ENCODE peak calls at places on chromosomes 11 and 22, in six cellular contexts. S is IMR-90, D is mesenchymal stem cell, T is neuronal stem cell, V is H1, M is trophoblast cell. O is an unnamed sample.
A peak's percentile ranks its signal among the peaks of the same experiment; 100 is the strongest.

GRCh38 chr22:44889233-44889878 is 120.4 kb downstream of the PHF21B start:
- DNase-seq in S (no peak), D (no peak), T (no peak), V (no peak), M (no peak), O (no peak)

GRCh38 chr22:49583341-49583740 is 244.3 kb downstream of the BRD1 start:
- DNase-seq in S (no peak), D (no peak), T (no peak), V (peak; percentile 35), M (no peak), O (no peak)

GRCh38 chr11:18706330-18707243 is 8.0 kb downstream of the TMEM86A start:
- DNase-seq in S (no peak), D (no peak), T (no peak), V (no peak), M (no peak), O (no peak)

GRCh38 chr11:92885600-92885999 is 83.9 kb upstream of the MTNR1B start:
- DNase-seq in S (no peak), D (no peak), T (no peak), V (no peak), M (no peak), O (no peak)

GRCh38 chr11:30585892-30586250 is 282 bp downstream of the MPPED2 start:
- DNase-seq in S (no peak), D (no peak), T (no peak), V (no peak), M (no peak), O (peak; percentile 51)

GRCh38 chr22:24683671-24684070 is 80.7 kb downstream of the GGT1 start:
- DNase-seq in S (peak; percentile 90), D (peak; percentile 79), T (no peak), V (no peak), M (no peak), O (no peak)

GRCh38 chr22:39289445-39290247 is 29.8 kb downstream of the RPL3 start:
- DNase-seq in S (no peak), D (no peak), T (no peak), V (no peak), M (no peak), O (peak; percentile 32)

GRCh38 chr22:41094036-41094435 is 1.6 kb downstream of the EP300 start:
- DNase-seq in S (peak; percentile 40), D (peak; percentile 47), T (no peak), V (no peak), M (no peak), O (no peak)

GRCh38 chr22:48578138-48579034 is 1249.3 kb downstream of the BRD1 start:
- DNase-seq in S (no peak), D (no peak), T (no peak), V (no peak), M (no peak), O (no peak)

GRCh38 chr11:3109921-3110706 is 52.9 kb upstream of the CARS1 start:
- DNase-seq in S (no peak), D (peak; percentile 26), T (no peak), V (peak; percentile 86), M (peak; percentile 38), O (peak; percentile 83)

GRCh38 chr11:13120691-13121090 is 111.6 kb downstream of the RASSF10 start:
- DNase-seq in S (peak; percentile 86), D (peak; percentile 51), T (no peak), V (no peak), M (no peak), O (no peak)

GRCh38 chr11:66289548-66290331 is 797 bp upstream of the YIF1A start:
- DNase-seq in S (no peak), D (no peak), T (peak; percentile 85), V (peak; percentile 93), M (no peak), O (peak; percentile 93)

GRCh38 chr11:59261150-59261549 is 48.4 kb upstream of the MPEG1 start:
- DNase-seq in S (no peak), D (no peak), T (no peak), V (no peak), M (peak; percentile 75), O (no peak)

GRCh38 chr22:21952586-21953571 is at the start of gene PPM1F:
- DNase-seq in S (peak; percentile 55), D (peak; percentile 67), T (peak; percentile 86), V (peak; percentile 97), M (peak; percentile 73), O (peak; percentile 86)

GRCh38 chr11:119790476-119790875 is 61.5 kb upstream of the NECTIN1 start:
- DNase-seq in S (no peak), D (no peak), T (no peak), V (no peak), M (no peak), O (no peak)

GRCh38 chr22:21564411-21564810 is 3.1 kb upstream of the UBE2L3 start:
- DNase-seq in S (no peak), D (no peak), T (no peak), V (no peak), M (no peak), O (no peak)

GRCh38 chr22:45263790-45264269 is 20.9 kb upstream of the UPK3A start:
- DNase-seq in S (peak; percentile 84), D (peak; percentile 91), T (no peak), V (peak; percentile 76), M (peak; percentile 83), O (peak; percentile 84)

GRCh38 chr11:120489799-120490198 is 21.7 kb upstream of the GRIK4 start:
- DNase-seq in S (no peak), D (no peak), T (no peak), V (no peak), M (no peak), O (no peak)

GRCh38 chr11:124301482-124301881 is 12.3 kb downstream of the OR8D1 start:
- DNase-seq in S (peak; percentile 54), D (peak; percentile 87), T (no peak), V (no peak), M (no peak), O (no peak)

GRCh38 chr11:71206186-71206585 is 46.2 kb downstream of the SHANK2 start:
- DNase-seq in S (peak; percentile 66), D (peak; percentile 91), T (peak; percentile 8), V (no peak), M (peak; percentile 70), O (no peak)

GRCh38 chr11:31487848-31488247 is 21.6 kb downstream of the IMMP1L start:
- DNase-seq in S (peak; percentile 73), D (peak; percentile 70), T (peak; percentile 27), V (no peak), M (peak; percentile 7), O (no peak)

GRCh38 chr11:60844045-60844869 is 2.3 kb downstream of the CCDC86 start:
- DNase-seq in S (peak; percentile 56), D (peak; percentile 41), T (no peak), V (no peak), M (no peak), O (no peak)

GRCh38 chr11:32935462-32936029 is 42.9 kb downstream of the QSER1 start:
- DNase-seq in S (no peak), D (no peak), T (no peak), V (no peak), M (no peak), O (no peak)

GRCh38 chr22:19943665-19944026 is 2.0 kb upstream of the TXNRD2 start:
- DNase-seq in S (peak; percentile 76), D (peak; percentile 83), T (no peak), V (no peak), M (no peak), O (peak; percentile 35)

GRCh38 chr22:49589301-49589700 is 238.4 kb downstream of the BRD1 start:
- DNase-seq in S (no peak), D (no peak), T (no peak), V (no peak), M (no peak), O (no peak)

GRCh38 chr11:117457031-117457785 is 129.6 kb downstream of the CEP164 start:
- DNase-seq in S (no peak), D (no peak), T (no peak), V (no peak), M (no peak), O (no peak)

GRCh38 chr11:77557553-77557952 is 32.2 kb upstream of the AQP11 start:
- DNase-seq in S (peak; percentile 9), D (no peak), T (no peak), V (no peak), M (peak; percentile 14), O (peak; percentile 64)

GRCh38 chr11:7473702-7474101 is 11.6 kb upstream of the OLFML1 start:
- DNase-seq in S (no peak), D (no peak), T (no peak), V (no peak), M (no peak), O (no peak)

GRCh38 chr22:50293441-50294318 is 13.8 kb downstream of the PLXNB2 start:
- DNase-seq in S (peak; percentile 60), D (peak; percentile 69), T (peak; percentile 84), V (peak; percentile 90), M (peak; percentile 78), O (peak; percentile 82)

GRCh38 chr11:113256431-113257227 is 57.8 kb upstream of the TTC12 start:
- DNase-seq in S (no peak), D (no peak), T (no peak), V (no peak), M (no peak), O (no peak)

GRCh38 chr11:129911298-129911697 is 15.9 kb upstream of the NFRKB start:
- DNase-seq in S (peak; percentile 63), D (peak; percentile 59), T (no peak), V (no peak), M (no peak), O (no peak)

DNA sequence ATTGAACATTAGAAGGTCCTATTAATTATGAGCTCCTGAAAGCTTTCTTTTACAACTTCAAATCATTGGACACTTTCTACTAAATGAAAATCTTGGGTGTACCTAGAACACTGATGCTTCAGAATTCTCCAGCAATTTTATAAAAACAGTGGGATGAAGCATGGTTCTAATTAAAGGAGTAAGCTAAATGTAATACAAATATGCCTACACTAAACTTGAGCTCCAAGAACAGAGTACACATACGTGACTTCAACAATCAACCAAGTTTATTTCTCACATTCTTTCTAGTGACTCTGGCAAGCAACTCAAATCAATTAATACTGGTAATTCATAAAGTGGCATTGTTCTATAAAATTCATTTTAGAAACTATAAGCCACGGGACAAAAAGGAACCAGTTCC is 55.5 kb downstream of the PITPNB start:
- DNase-seq in S (no peak), D (no peak), T (no peak), V (no peak), M (no peak), O (no peak)
- H3K27ac ChIP-seq in S (peak overlapping the region; percentile 90), D (no peak overlapping the region), T (no peak overlapping the region), V (no peak overlapping the region), M (no peak overlapping the region), O (no peak overlapping the region)

GRCh38 chr22:42680648-42681047 is 31.5 kb upstream of the CYB5R3 start:
- DNase-seq in S (peak; percentile 98), D (peak; percentile 97), T (no peak), V (no peak), M (peak; percentile 97), O (no peak)
- H4K91ac ChIP-seq in S (peak overlapping the region; percentile 89), D (peak overlapping the region; percentile 91), T (no peak overlapping the region), V (no peak overlapping the region), M (peak overlapping the region; percentile 3), O (no peak overlapping the region)

GRCh38 chr11:97687106-97687505 is 1297.3 kb downstream of the JRKL start:
- DNase-seq in S (no peak), D (no peak), T (no peak), V (no peak), M (no peak), O (no peak)

GRCh38 chr11:97684486-97685439 is 1295.0 kb downstream of the JRKL start:
- DNase-seq in S (no peak), D (no peak), T (no peak), V (no peak), M (no peak), O (no peak)

GRCh38 chr11:97683733-97684132 is 1293.9 kb downstream of the JRKL start:
- DNase-seq in S (no peak), D (no peak), T (no peak), V (peak; percentile 54), M (no peak), O (peak; percentile 80)
- H3K27ac ChIP-seq in S (no peak overlapping the region), D (no peak overlapping the region), T (no peak overlapping the region), V (no peak overlapping the region), M (no peak overlapping the region), O (no peak overlapping the region)

GRCh38 chr11:131234146-131234680 is 136.2 kb upstream of the NTM start:
- DNase-seq in S (no peak), D (no peak), T (no peak), V (no peak), M (peak; percentile 74), O (no peak)
- H4K91ac ChIP-seq in S (no peak overlapping the region), D (no peak overlapping the region), T (no peak overlapping the region), V (peak overlapping the region; percentile 44), M (no peak overlapping the region), O (no peak overlapping the region)